ENCODE peak calls at places on chromosome 14, in eight cellular contexts. B, P, A, G, J, Q, T and H are unnamed samples.

GRCh38 chr14:25896777-25897176 is 701.1 kb downstream of the NOVA1 start:
- DNase-seq in P (no peak), A (no peak), G (no peak), Q (no peak), T (no peak), B (no peak), J (no peak), H (no peak)

GRCh38 chr14:67934087-67934486 is 114.5 kb downstream of the RAD51B start:
- DNase-seq in Q (peak; percentile 11), A (peak; percentile 59), P (peak; percentile 84), G (peak; percentile 66), J (no peak), T (no peak), B (peak; percentile 73), H (peak; percentile 71)

GRCh38 chr14:100903672-100904185 is at the start of gene RTL1:
- DNase-seq in A (no peak), G (no peak), T (no peak), P (no peak), Q (no peak), B (no peak), J (no peak), H (no peak)

GRCh38 chr14:65239143-65239672 is 136.9 kb upstream of the MAX start:
- DNase-seq in B (no peak), T (no peak), P (peak; percentile 63), Q (no peak), G (no peak), A (no peak), J (no peak), H (peak; percentile 85)

GRCh38 chr14:64746298-64747250 is 42.4 kb downstream of the PLEKHG3 start:
- DNase-seq in P (no peak), J (no peak), B (no peak), Q (no peak), G (no peak), T (no peak), A (no peak), H (no peak)

GRCh38 chr14:84453541-84453940 is 1076.4 kb upstream of the FLRT2 start:
- DNase-seq in J (no peak), T (no peak), G (no peak), Q (no peak), B (no peak), A (no peak), P (peak; percentile 51), H (no peak)

GRCh38 chr14:64419003-64419402 is 30.9 kb downstream of the MTHFD1 start:
- DNase-seq in J (no peak), P (peak; percentile 12), Q (no peak), B (no peak), T (no peak), G (no peak), A (no peak), H (no peak)

GRCh38 chr14:53408175-53408879 is 255.2 kb upstream of the DDHD1 start:
- DNase-seq in J (no peak), T (no peak), P (no peak), Q (no peak), G (no peak), A (no peak), B (no peak), H (no peak)

GRCh38 chr14:71720978-71721624 is 211.1 kb upstream of the RGS6 start:
- DNase-seq in P (peak; percentile 91), G (peak; percentile 40), T (no peak), J (no peak), Q (no peak), B (peak; percentile 64), A (no peak), H (no peak)

GRCh38 chr14:52175982-52176502 is 91.5 kb upstream of the PTGDR start:
- DNase-seq in Q (peak; percentile 35), P (no peak), B (peak; percentile 6), J (peak; percentile 17), A (no peak), T (peak; percentile 5), G (no peak), H (no peak)

GRCh38 chr14:68712703-68713370 is 80.0 kb downstream of the ZFP36L1 start:
- DNase-seq in A (no peak), G (no peak), B (no peak), J (no peak), P (no peak), T (no peak), Q (no peak), H (no peak)

GRCh38 chr14:31510222-31510621 is 22.4 kb upstream of the GPR33 start:
- DNase-seq in Q (no peak), T (no peak), G (no peak), A (no peak), P (peak; percentile 14), B (peak; percentile 15), J (no peak), H (peak; percentile 1)

GRCh38 chr14:100106260-100106659 is 41.0 kb downstream of the EVL start:
- DNase-seq in G (no peak), T (peak; percentile 34), J (no peak), B (no peak), Q (peak; percentile 78), A (no peak), P (no peak), H (no peak)

GRCh38 chr14:78950654-78951053 is 780.5 kb downstream of the NRXN3 start:
- DNase-seq in A (no peak), Q (no peak), G (no peak), P (peak; percentile 73), T (no peak), J (no peak), B (no peak), H (no peak)

GRCh38 chr14:49992901-49993335 is 100.0 kb downstream of the ARF6 start:
- DNase-seq in T (no peak), G (no peak), P (peak; percentile 71), A (no peak), J (no peak), B (no peak), Q (no peak), H (no peak)

GRCh38 chr14:67762051-67762450 is 54.3 kb downstream of the ZFYVE26 start:
- DNase-seq in T (no peak), G (no peak), A (no peak), Q (no peak), P (no peak), B (no peak), J (no peak), H (no peak)

GRCh38 chr14:68792830-68793733 is at the start of gene ZFP36L1:
- DNase-seq in B (peak; percentile 75), J (peak; percentile 91), A (peak; percentile 90), G (peak; percentile 97), Q (peak; percentile 92), T (peak; percentile 87), P (peak; percentile 95), H (peak; percentile 91)

GRCh38 chr14:103126088-103126872 is 3.0 kb downstream of the TNFAIP2 start:
- DNase-seq in G (no peak), B (no peak), A (no peak), P (no peak), J (no peak), T (no peak), Q (no peak), H (no peak)

GRCh38 chr14:58865520-58866281 is 227.9 kb downstream of the DACT1 start:
- DNase-seq in A (no peak), Q (no peak), J (no peak), B (no peak), P (peak; percentile 59), T (no peak), G (no peak), H (peak; percentile 61)

GRCh38 chr14:91323031-91323430 is 78.5 kb upstream of the GPR68 start:
- DNase-seq in T (no peak), P (no peak), Q (no peak), G (no peak), J (no peak), B (no peak), A (no peak), H (no peak)

GRCh38 chr14:103393687-103394626 is 8.7 kb downstream of the MARK3 start:
- DNase-seq in Q (no peak), G (no peak), P (no peak), J (no peak), T (no peak), A (no peak), B (no peak), H (no peak)

GRCh38 chr14:68523994-68524725 is 268.7 kb downstream of the ZFP36L1 start:
- DNase-seq in Q (no peak), A (no peak), T (no peak), J (no peak), B (no peak), P (no peak), G (no peak), H (no peak)

GRCh38 chr14:51219473-51220448 is 20.3 kb upstream of the TMX1 start:
- DNase-seq in B (peak; percentile 37), A (no peak), Q (no peak), G (no peak), J (no peak), T (no peak), P (peak; percentile 52), H (no peak)

GRCh38 chr14:24241829-24242443 is 487 bp downstream of the TINF2 start:
- DNase-seq in G (peak; percentile 73), P (peak; percentile 94), B (peak; percentile 96), J (peak; percentile 90), A (peak; percentile 93), Q (peak; percentile 91), T (peak; percentile 88), H (peak; percentile 63)

GRCh38 chr14:106174206-106174605 is 647.8 kb downstream of the TMEM121 start:
- DNase-seq in T (peak; percentile 58), A (no peak), B (no peak), P (no peak), G (no peak), J (peak; percentile 33), Q (peak; percentile 62), H (no peak)